ENCODE peak calls at places on chromosomes 1 and 21, in seven cellular contexts. O, A, L, F, Y, Z and T are unnamed samples. For H3K9me3, the result is how much of the 10 kb centered on the place peaks cover.

GRCh38 chr1:20477355-20478071 is 8.5 kb downstream of the CAMK2N1 start:
- DNase-seq in O (no peak), A (no peak), L (no peak), F (peak), Y (no peak), Z (peak), T (no peak)

GRCh38 chr21:34707876-34708325 is 39.1 kb downstream of the CLIC6 start:
- DNase-seq in O (no peak), A (no peak), L (no peak), F (no peak), Y (no peak), Z (no peak), T (no peak)

GRCh38 chr21:41821081-41821755 is 54.4 kb upstream of the RIPK4 start:
- DNase-seq in O (no peak), A (peak), L (peak), F (no peak), Y (no peak), Z (peak), T (no peak)

GRCh38 chr1:82838066-82838465 is 1037.3 kb downstream of the ADGRL2 start:
- DNase-seq in O (peak), A (no peak), L (no peak), F (no peak), Y (no peak), Z (no peak), T (no peak)

GRCh38 chr1:96144636-96145035 is 576.9 kb upstream of the PTBP2 start:
- DNase-seq in O (no peak), A (no peak), L (no peak), F (no peak), Y (no peak), Z (no peak), T (no peak)

GRCh38 chr21:24658016-24658415 is 949.3 kb downstream of the MRPL39 start:
- DNase-seq in O (no peak), A (no peak), L (no peak), F (no peak), Y (no peak), Z (no peak), T (no peak)

GRCh38 chr1:15816674-15817073 is 9.2 kb upstream of the UQCRHL start:
- DNase-seq in O (no peak), A (no peak), L (no peak), F (no peak), Y (no peak), Z (no peak), T (no peak)

GRCh38 chr1:78047631-78048030 is 1.9 kb downstream of the GIPC2 start:
- DNase-seq in O (peak), A (no peak), L (no peak), F (no peak), Y (no peak), Z (no peak), T (no peak)

GRCh38 chr1:87826639-87827345 is 498.1 kb downstream of the LMO4 start:
- DNase-seq in O (peak), A (no peak), L (no peak), F (peak), Y (no peak), Z (peak), T (no peak)

GRCh38 chr1:197139169-197139568 is 7.3 kb downstream of the ASPM start:
- DNase-seq in O (no peak), A (no peak), L (no peak), F (no peak), Y (no peak), Z (no peak), T (no peak)

GRCh38 chr1:176111835-176112234 is 95.3 kb downstream of the COP1 start:
- DNase-seq in O (no peak), A (no peak), L (no peak), F (no peak), Y (no peak), Z (no peak), T (no peak)
- H3K4me3 ChIP-seq in O (no peak), A (no peak), L (no peak), F (no peak), Y (no peak), Z (no peak), T (no peak)

GRCh38 chr1:17617787-17618557 is 78.5 kb downstream of the ARHGEF10L start:
- DNase-seq in O (no peak), A (no peak), L (no peak), F (no peak), Y (no peak), Z (peak), T (no peak)
- TF ChIP-seq POLR2A in O (no peak), A (no peak), L (no peak), F (no peak), Y (no peak), Z (no peak), T (peak)

GRCh38 chr1:4227986-4228385 is 327.9 kb upstream of the C1orf174 start:
- DNase-seq in O (no peak), A (no peak), L (no peak), F (no peak), Y (no peak), Z (no peak), T (no peak)
- H3K9me3 ChIP-seq in O (under half), A (under half), L (under half), F (under half), Y (under half), Z (under half), T (under half)

GRCh38 chr21:18114735-18115134 is 129.9 kb upstream of the CHODL start:
- DNase-seq in O (no peak), A (no peak), L (no peak), F (no peak), Y (no peak), Z (no peak), T (no peak)
- H3K4me3 ChIP-seq in O (no peak), A (no peak), L (no peak), F (no peak), Y (no peak), Z (no peak), T (no peak)